ENCODE peak calls at places on chromosomes 3 and 15, in six cellular contexts. One of them, this sample, is unnamed.

GRCh38 chr3:149589332-149589731 is 68.5 kb downstream of the WWTR1 start:
- DNase-seq in DND-41: no peak
- DNase-seq in MM.1S: no peak
- DNase-seq in substantia nigra: no peak
- DNase-seq in tibial nerve: no peak
- DNase-seq in uterus: no peak
- DNase-seq in this sample: no peak

GRCh38 chr3:185056908-185057307 is 96.0 kb downstream of the C3orf70 start:
- DNase-seq in MM.1S: no peak
- DNase-seq in DND-41: no peak
- DNase-seq in tibial nerve: no peak
- DNase-seq in uterus: no peak
- DNase-seq in substantia nigra: no peak
- DNase-seq in this sample: no peak

GRCh38 chr3:194270627-194271458 is 80.3 kb downstream of the CPN2 start:
- DNase-seq in MM.1S: no peak
- DNase-seq in DND-41: no peak
- DNase-seq in uterus: peak; percentile 78
- DNase-seq in tibial nerve: peak; percentile 78
- DNase-seq in substantia nigra: peak; percentile 82
- DNase-seq in this sample: peak; percentile 41

GRCh38 chr3:187831125-187832051 is 86.1 kb upstream of the BCL6 start:
- DNase-seq in tibial nerve: no peak
- DNase-seq in substantia nigra: no peak
- DNase-seq in MM.1S: no peak
- DNase-seq in uterus: no peak
- DNase-seq in DND-41: no peak
- DNase-seq in this sample: no peak

GRCh38 chr15:57388199-57388863 is 12.0 kb downstream of the CGNL1 start:
- DNase-seq in uterus: peak; percentile 39
- DNase-seq in MM.1S: no peak
- DNase-seq in substantia nigra: no peak
- DNase-seq in tibial nerve: peak; percentile 56
- DNase-seq in DND-41: no peak
- DNase-seq in this sample: no peak

GRCh38 chr15:51223771-51224229 is 114.6 kb downstream of the CYP19A1 start:
- DNase-seq in DND-41: no peak
- DNase-seq in tibial nerve: no peak
- DNase-seq in uterus: no peak
- DNase-seq in MM.1S: no peak
- DNase-seq in substantia nigra: peak; percentile 20
- DNase-seq in this sample: no peak

GRCh38 chr15:85154061-85154460 is 172.4 kb downstream of the PDE8A start:
- DNase-seq in tibial nerve: no peak
- DNase-seq in substantia nigra: no peak
- DNase-seq in DND-41: no peak
- DNase-seq in uterus: no peak
- DNase-seq in MM.1S: no peak
- DNase-seq in this sample: no peak

GRCh38 chr3:95923496-95924210 is 890.7 kb upstream of the EPHA6 start:
- DNase-seq in uterus: no peak
- DNase-seq in substantia nigra: peak; percentile 2
- DNase-seq in tibial nerve: peak; percentile 59
- DNase-seq in DND-41: peak; percentile 25
- DNase-seq in MM.1S: no peak
- DNase-seq in this sample: no peak

GRCh38 chr15:63473999-63474809 is 30.2 kb upstream of the USP3 start:
- DNase-seq in substantia nigra: no peak
- DNase-seq in DND-41: no peak
- DNase-seq in MM.1S: peak; percentile 85
- DNase-seq in tibial nerve: no peak
- DNase-seq in uterus: no peak
- DNase-seq in this sample: peak; percentile 60

GRCh38 chr3:126287536-126288181 is 69.5 kb downstream of the KLF15 start:
- DNase-seq in DND-41: no peak
- DNase-seq in substantia nigra: peak; percentile 94
- DNase-seq in uterus: peak; percentile 63
- DNase-seq in tibial nerve: peak; percentile 43
- DNase-seq in MM.1S: peak; percentile 19
- DNase-seq in this sample: no peak

GRCh38 chr3:192889694-192890093 is 28.0 kb downstream of the MB21D2 start:
- DNase-seq in MM.1S: no peak
- DNase-seq in DND-41: no peak
- DNase-seq in tibial nerve: no peak
- DNase-seq in substantia nigra: no peak
- DNase-seq in uterus: no peak
- DNase-seq in this sample: no peak

DNA sequence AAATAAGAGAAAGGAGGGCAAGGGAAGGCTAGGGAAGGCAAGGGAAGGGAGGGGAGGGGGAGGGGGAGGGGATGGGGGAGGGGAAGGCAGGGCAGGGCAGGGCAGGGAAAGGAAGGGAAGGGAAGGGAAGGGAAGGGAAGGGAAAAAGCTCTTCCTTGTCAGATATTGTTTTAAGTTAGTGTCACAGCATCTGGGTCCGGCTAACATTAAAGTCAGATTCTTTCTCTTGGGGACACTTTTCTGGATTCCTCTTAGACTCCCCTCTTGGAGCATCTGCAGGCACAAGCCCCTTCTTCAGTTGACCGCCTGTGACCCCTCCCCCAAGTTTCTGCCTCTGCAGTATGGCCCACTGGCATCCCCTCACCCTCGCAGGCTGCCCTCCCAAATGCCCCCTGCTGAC is 26.0 kb downstream of the BFSP2 start:
- DNase-seq in MM.1S: no peak
- DNase-seq in uterus: no peak
- DNase-seq in substantia nigra: no peak
- DNase-seq in tibial nerve: no peak
- DNase-seq in DND-41: no peak
- DNase-seq in this sample: no peak
- H3K27ac ChIP-seq in MM.1S: no peak overlapping the region
- H3K27ac ChIP-seq in uterus: no peak overlapping the region
- H3K27ac ChIP-seq in substantia nigra: no peak overlapping the region
- H3K27ac ChIP-seq in tibial nerve: no peak overlapping the region
- H3K27ac ChIP-seq in DND-41: no peak overlapping the region
- H3K27ac ChIP-seq in this sample: no peak overlapping the region

GRCh38 chr3:5213574-5213966 is 26.1 kb downstream of the EDEM1 start:
- DNase-seq in MM.1S: peak; percentile 97
- DNase-seq in uterus: no peak
- DNase-seq in substantia nigra: no peak
- DNase-seq in tibial nerve: no peak
- DNase-seq in DND-41: no peak
- DNase-seq in this sample: no peak

GRCh38 chr3:5217824-5218595 is 30.5 kb downstream of the EDEM1 start:
- DNase-seq in tibial nerve: no peak
- DNase-seq in DND-41: no peak
- DNase-seq in substantia nigra: no peak
- DNase-seq in uterus: no peak
- DNase-seq in MM.1S: no peak
- DNase-seq in this sample: no peak

GRCh38 chr3:5212625-5213573 is 25.4 kb downstream of the EDEM1 start:
- DNase-seq in MM.1S: peak; percentile 91
- DNase-seq in uterus: no peak
- DNase-seq in substantia nigra: no peak
- DNase-seq in tibial nerve: no peak
- DNase-seq in DND-41: no peak
- DNase-seq in this sample: no peak

GRCh38 chr3:5210926-5211325 is 23.4 kb downstream of the EDEM1 start:
- DNase-seq in uterus: no peak
- DNase-seq in tibial nerve: no peak
- DNase-seq in substantia nigra: no peak
- DNase-seq in MM.1S: no peak
- DNase-seq in DND-41: no peak
- DNase-seq in this sample: no peak

GRCh38 chr3:5214352-5214751 is 26.8 kb downstream of the EDEM1 start:
- DNase-seq in tibial nerve: no peak
- DNase-seq in uterus: no peak
- DNase-seq in DND-41: no peak
- DNase-seq in MM.1S: no peak
- DNase-seq in substantia nigra: no peak
- DNase-seq in this sample: no peak
- H3K27ac ChIP-seq in tibial nerve: no peak overlapping the region
- H3K27ac ChIP-seq in uterus: no peak overlapping the region
- H3K27ac ChIP-seq in DND-41: peak overlapping the region; percentile 11
- H3K27ac ChIP-seq in MM.1S: peak overlapping the region; percentile 96
- H3K27ac ChIP-seq in substantia nigra: no peak overlapping the region
- H3K27ac ChIP-seq in this sample: no peak overlapping the region

GRCh38 chr15:71291723-71292122 is 176.5 kb downstream of the THSD4 start:
- DNase-seq in DND-41: peak; percentile 64
- DNase-seq in uterus: no peak
- DNase-seq in MM.1S: no peak
- DNase-seq in tibial nerve: no peak
- DNase-seq in substantia nigra: no peak
- DNase-seq in this sample: no peak

GRCh38 chr15:71296032-71296686 is 180.9 kb downstream of the THSD4 start:
- DNase-seq in substantia nigra: no peak
- DNase-seq in uterus: no peak
- DNase-seq in tibial nerve: no peak
- DNase-seq in MM.1S: no peak
- DNase-seq in DND-41: no peak
- DNase-seq in this sample: no peak

GRCh38 chr15:71295242-71296031 is 180.2 kb downstream of the THSD4 start:
- DNase-seq in uterus: peak; percentile 51
- DNase-seq in tibial nerve: no peak
- DNase-seq in DND-41: no peak
- DNase-seq in MM.1S: no peak
- DNase-seq in substantia nigra: no peak
- DNase-seq in this sample: no peak

GRCh38 chr15:71294636-71295241 is 179.5 kb downstream of the THSD4 start:
- DNase-seq in MM.1S: no peak
- DNase-seq in uterus: peak; percentile 59
- DNase-seq in substantia nigra: no peak
- DNase-seq in tibial nerve: no peak
- DNase-seq in DND-41: no peak
- DNase-seq in this sample: no peak

DNA sequence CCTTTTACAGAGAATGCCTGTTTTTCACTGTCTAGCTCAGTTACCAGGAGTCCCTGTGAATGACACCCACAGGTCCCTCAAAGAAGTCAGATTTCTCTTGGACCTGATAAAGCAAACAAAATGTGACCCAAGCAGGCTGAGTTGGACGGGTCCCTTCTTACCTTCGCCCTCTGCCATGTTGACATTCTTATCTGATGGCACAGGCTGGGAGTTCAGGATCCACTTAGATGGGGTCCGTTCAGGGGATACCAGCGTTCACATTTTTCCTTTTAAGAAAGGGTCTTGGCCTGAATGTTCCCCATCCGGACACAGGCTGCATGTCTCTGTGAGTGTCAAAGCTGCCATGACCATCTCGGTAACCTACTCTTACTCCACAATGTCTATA is 179.0 kb downstream of the THSD4 start:
- DNase-seq in substantia nigra: no peak
- DNase-seq in tibial nerve: no peak
- DNase-seq in MM.1S: no peak
- DNase-seq in DND-41: no peak
- DNase-seq in uterus: no peak
- DNase-seq in this sample: no peak
- H3K27ac ChIP-seq in substantia nigra: no peak overlapping the region
- H3K27ac ChIP-seq in tibial nerve: peak overlapping the region; percentile 21
- H3K27ac ChIP-seq in MM.1S: no peak overlapping the region
- H3K27ac ChIP-seq in DND-41: no peak overlapping the region
- H3K27ac ChIP-seq in uterus: peak overlapping the region; percentile 53
- H3K27ac ChIP-seq in this sample: no peak overlapping the region

DNA sequence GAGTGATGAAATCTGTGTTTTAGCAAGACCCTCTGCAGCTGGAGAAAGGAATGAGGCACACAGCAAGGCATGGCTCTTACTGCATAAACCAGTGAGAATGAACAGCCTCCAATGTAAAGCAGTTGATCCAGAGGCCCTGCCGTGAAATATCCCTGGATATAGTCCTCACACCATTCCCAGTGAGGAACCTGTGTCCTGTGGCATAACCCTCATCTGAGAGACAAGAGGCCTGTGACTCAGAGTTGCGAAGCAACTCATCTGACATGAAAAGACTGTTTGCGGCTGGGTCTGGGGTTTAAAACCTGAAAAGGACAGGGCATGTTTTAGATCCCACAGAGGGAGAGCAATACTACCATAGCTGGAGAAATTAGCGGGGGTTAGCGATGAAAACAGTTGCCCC is 165.4 kb upstream of the BHLHE40 start:
- DNase-seq in MM.1S: no peak
- DNase-seq in DND-41: no peak
- DNase-seq in substantia nigra: no peak
- DNase-seq in uterus: no peak
- DNase-seq in tibial nerve: no peak
- DNase-seq in this sample: no peak
- H3K27ac ChIP-seq in MM.1S: no peak overlapping the region
- H3K27ac ChIP-seq in DND-41: no peak overlapping the region
- H3K27ac ChIP-seq in substantia nigra: no peak overlapping the region
- H3K27ac ChIP-seq in uterus: peak overlapping the region; percentile 37
- H3K27ac ChIP-seq in tibial nerve: peak overlapping the region; percentile 69
- H3K27ac ChIP-seq in this sample: peak overlapping the region; percentile 46

GRCh38 chr15:66356069-66356358 is 471 bp downstream of the TIPIN start:
- DNase-seq in MM.1S: peak; percentile 10
- DNase-seq in substantia nigra: no peak
- DNase-seq in uterus: no peak
- DNase-seq in DND-41: no peak
- DNase-seq in tibial nerve: no peak
- DNase-seq in this sample: no peak
- H3K27ac ChIP-seq in MM.1S: peak overlapping the region; percentile 61
- H3K27ac ChIP-seq in substantia nigra: peak overlapping the region; percentile 74
- H3K27ac ChIP-seq in uterus: peak overlapping the region; percentile 81
- H3K27ac ChIP-seq in DND-41: peak overlapping the region; percentile 84
- H3K27ac ChIP-seq in tibial nerve: peak overlapping the region; percentile 80
- H3K27ac ChIP-seq in this sample: peak overlapping the region; percentile 78

DNA sequence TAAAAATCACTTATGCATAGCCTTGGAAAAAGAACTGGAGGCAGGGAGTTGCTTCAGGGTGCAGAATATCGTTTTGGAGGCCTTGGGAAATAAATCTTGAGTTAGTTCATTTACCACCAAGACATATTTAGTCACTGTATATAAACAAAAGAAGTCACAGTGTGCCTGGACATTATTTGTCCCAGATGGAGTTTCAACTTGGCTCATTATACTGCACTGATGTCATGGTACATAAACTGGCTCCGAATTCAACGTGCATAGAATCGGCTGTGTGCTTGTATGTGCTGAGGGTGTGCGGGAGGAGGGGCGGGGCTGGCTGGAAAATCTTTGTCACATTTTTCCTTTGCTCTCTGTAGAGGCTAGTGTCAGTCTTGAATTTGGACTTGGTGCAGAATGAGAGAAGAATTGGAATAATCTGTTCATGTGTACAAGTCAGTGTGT is 86.6 kb downstream of the FNDC3B start:
- DNase-seq in substantia nigra: peak; percentile 10
- DNase-seq in uterus: peak; percentile 69
- DNase-seq in MM.1S: no peak
- DNase-seq in DND-41: no peak
- DNase-seq in tibial nerve: peak; percentile 48
- DNase-seq in this sample: no peak
- H3K27ac ChIP-seq in substantia nigra: no peak overlapping the region
- H3K27ac ChIP-seq in uterus: peak overlapping the region; percentile 63
- H3K27ac ChIP-seq in MM.1S: no peak overlapping the region
- H3K27ac ChIP-seq in DND-41: no peak overlapping the region
- H3K27ac ChIP-seq in tibial nerve: peak overlapping the region; percentile 88
- H3K27ac ChIP-seq in this sample: no peak overlapping the region